ENCODE peak calls at places on chromosomes 7 and 10, in six cellular contexts. P is GM23248, J is neural progenitor cell, X is PC-9, T is GM23338, S is MM.1S. Z is an unnamed sample.

GRCh38 chr7:141027043-141027442 is 12.3 kb upstream of the MRPS33 start:
- DNase-seq in S (no peak), T (peak; percentile 54), P (no peak), J (no peak), X (no peak), Z (no peak)

GRCh38 chr10:79242620-79243152 is 104.6 kb upstream of the PPIF start:
- DNase-seq in J (peak; percentile 88), S (peak; percentile 87), T (peak; percentile 73), X (peak; percentile 72), P (peak; percentile 95), Z (peak; percentile 99)

GRCh38 chr10:126387931-126388911 is at the start of gene ADAM12:
- DNase-seq in T (peak; percentile 68), X (peak; percentile 35), S (no peak), P (peak; percentile 86), J (peak; percentile 61), Z (peak; percentile 32)

GRCh38 chr7:158494162-158494586 is 93.4 kb downstream of the PTPRN2 start:
- DNase-seq in X (no peak), T (no peak), S (no peak), J (peak; percentile 50), P (no peak), Z (peak; percentile 51)

GRCh38 chr7:99253369-99253768 is 19.3 kb upstream of the MYH16 start:
- DNase-seq in T (no peak), P (no peak), X (no peak), S (no peak), J (no peak), Z (no peak)

GRCh38 chr7:106010331-106010730 is 47.3 kb downstream of the CDHR3 start:
- DNase-seq in X (no peak), P (peak; percentile 27), S (no peak), J (no peak), T (no peak), Z (no peak)

GRCh38 chr7:88835147-88835728 is 39.7 kb upstream of the TEX47 start:
- DNase-seq in X (peak; percentile 5), P (peak; percentile 45), S (peak; percentile 65), T (peak; percentile 74), J (peak; percentile 49), Z (peak; percentile 57)

GRCh38 chr7:41451826-41452225 is 251.1 kb downstream of the INHBA start:
- DNase-seq in P (peak; percentile 36), J (no peak), T (no peak), S (no peak), X (no peak), Z (peak; percentile 50)

GRCh38 chr7:157932498-157933218 is 595.9 kb downstream of the DNAJB6 start:
- DNase-seq in P (peak; percentile 41), T (no peak), S (no peak), J (no peak), X (no peak), Z (peak; percentile 59)

GRCh38 chr10:99370993-99371392 is 41.8 kb downstream of the CNNM1 start:
- DNase-seq in J (peak; percentile 55), X (no peak), T (peak; percentile 32), P (peak; percentile 74), S (peak; percentile 67), Z (no peak)

GRCh38 chr7:138091073-138091472 is 14.8 kb downstream of the AKR1D1 start:
- DNase-seq in J (no peak), T (no peak), X (no peak), P (no peak), S (peak; percentile 23), Z (no peak)

GRCh38 chr10:71625445-71626175 is 94.0 kb downstream of the C10orf105 start:
- DNase-seq in P (no peak), T (no peak), X (no peak), J (peak; percentile 56), S (no peak), Z (no peak)

GRCh38 chr7:140333209-140333608 is 65.1 kb downstream of the SLC37A3 start:
- DNase-seq in T (no peak), S (no peak), P (no peak), X (no peak), J (no peak), Z (no peak)

GRCh38 chr10:5945561-5946418 is 31.6 kb downstream of the IL15RA start:
- DNase-seq in P (peak; percentile 88), S (no peak), T (peak; percentile 45), J (no peak), X (no peak), Z (peak; percentile 76)

GRCh38 chr10:5557040-5557721 is 32.4 kb downstream of the CALML3 start:
- DNase-seq in P (no peak), J (no peak), S (no peak), X (no peak), T (no peak), Z (no peak)

GRCh38 chr7:101125989-101126650 is 784 bp upstream of the SERPINE1 start:
- DNase-seq in T (no peak), S (no peak), J (no peak), X (peak; percentile 94), P (peak; percentile 84), Z (no peak)

DNA sequence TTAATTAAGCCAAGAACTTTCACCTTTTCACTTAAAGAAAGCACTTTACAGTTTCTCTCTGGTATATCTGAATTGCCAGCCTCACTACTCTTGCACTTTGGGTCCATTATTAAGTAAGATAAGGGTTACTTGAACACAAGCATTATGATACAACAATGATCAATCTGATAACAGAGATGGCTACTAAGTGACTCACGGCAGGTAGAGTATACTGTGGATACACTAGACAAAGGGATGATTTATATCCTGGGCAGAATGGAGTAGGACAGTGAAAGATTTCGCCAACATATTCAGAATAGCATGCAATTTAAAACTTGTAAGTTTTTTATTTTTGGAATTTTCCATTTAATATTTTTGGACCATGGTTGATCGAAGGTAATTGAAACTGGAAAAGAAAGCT is 34.3 kb upstream of the ITGB8 start:
- DNase-seq in J (no peak), X (no peak), T (no peak), S (no peak), P (no peak), Z (peak; percentile 78)
- H3K4me1 ChIP-seq in J (no peaks in the 10 kb centered on the region), X (peaks cover 15% of the 10 kb centered on the region), T (no peaks in the 10 kb centered on the region), S (peaks cover 21% of the 10 kb centered on the region), P (peaks cover 8% of the 10 kb centered on the region), Z (peaks cover 18% of the 10 kb centered on the region)

GRCh38 chr10:124449170-124450009 is 445 bp downstream of the NKX1-2 start:
- DNase-seq in J (peak; percentile 48), P (peak; percentile 12), T (peak; percentile 60), S (no peak), X (no peak), Z (peak; percentile 39)

GRCh38 chr10:124446830-124447740 is 2.8 kb downstream of the NKX1-2 start:
- DNase-seq in T (peak; percentile 61), P (no peak), X (no peak), J (no peak), S (no peak), Z (no peak)

GRCh38 chr10:124450010-124450782 is at the start of gene NKX1-2:
- DNase-seq in S (no peak), T (peak; percentile 89), X (no peak), J (peak; percentile 93), P (peak; percentile 12), Z (no peak)

GRCh38 chr10:124448696-124449169 is 1.1 kb downstream of the NKX1-2 start:
- DNase-seq in P (no peak), S (no peak), J (peak; percentile 65), T (peak; percentile 79), X (no peak), Z (no peak)

DNA sequence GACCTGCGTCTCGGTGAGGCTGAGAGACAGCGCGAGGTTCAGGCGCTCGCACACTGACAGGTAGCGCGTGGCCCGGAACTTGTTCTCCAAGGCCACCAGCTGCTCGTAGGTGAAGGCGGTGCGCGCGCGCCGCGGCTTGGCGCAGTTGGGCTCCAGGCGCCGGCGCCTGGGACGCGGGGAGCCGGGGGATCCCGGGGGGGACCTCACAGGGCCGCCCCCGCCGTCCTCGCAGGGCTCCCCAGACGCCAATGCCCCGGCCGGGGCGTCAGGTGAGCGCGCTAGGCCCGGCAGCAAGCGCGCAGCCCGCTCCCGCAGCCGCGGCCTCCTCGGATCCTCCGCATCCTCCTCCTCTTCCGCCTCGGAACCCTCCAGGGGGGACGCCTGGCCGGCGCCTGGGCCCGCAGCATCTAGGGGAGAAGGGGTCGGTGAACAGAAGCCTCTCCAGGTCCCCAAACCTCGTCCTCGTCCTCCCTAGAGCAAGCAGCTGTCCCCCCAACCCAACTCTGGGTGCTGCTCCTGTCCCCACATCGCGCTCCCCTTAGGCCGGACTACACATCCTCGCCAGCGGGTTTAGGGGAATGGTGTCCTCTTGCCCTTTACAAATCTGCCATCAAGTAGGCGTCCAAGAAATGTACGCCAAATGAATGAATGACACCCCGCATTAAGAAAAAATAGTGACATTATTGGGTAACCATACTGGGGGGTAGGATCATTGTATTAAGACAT is 1.9 kb downstream of the NKX1-2 start:
- DNase-seq in J (peak; percentile 62), X (no peak), P (peak; percentile 13), S (no peak), T (peak; percentile 84), Z (no peak)
- TF ChIP-seq EZH2 in J (peak; percentile 49), X (no peak), P (peak; percentile 63), S (no peak), T (peak; percentile 48), Z (no peak)

GRCh38 chr7:129851810-129852209 is 101.0 kb downstream of the UBE2H start:
- DNase-seq in J (no peak), P (no peak), X (no peak), T (no peak), S (no peak), Z (no peak)
- H3F3A ChIP-seq in J (no peaks in the 10 kb centered on the region), P (peaks cover 47% of the 10 kb centered on the region), X (peaks cover 57% of the 10 kb centered on the region), T (no peaks in the 10 kb centered on the region), S (no peaks in the 10 kb centered on the region), Z (peaks cover 11% of the 10 kb centered on the region)

GRCh38 chr7:102300643-102301211 is 14.1 kb downstream of the SH2B2 start:
- DNase-seq in T (peak; percentile 94), J (peak; percentile 85), X (no peak), P (no peak), S (no peak), Z (no peak)
- H3K4me1 ChIP-seq in T (peaks cover 8% of the 10 kb centered on the region), J (no peaks in the 10 kb centered on the region), X (no peaks in the 10 kb centered on the region), P (no peaks in the 10 kb centered on the region), S (peaks cover 36% of the 10 kb centered on the region), Z (no peaks in the 10 kb centered on the region)

DNA sequence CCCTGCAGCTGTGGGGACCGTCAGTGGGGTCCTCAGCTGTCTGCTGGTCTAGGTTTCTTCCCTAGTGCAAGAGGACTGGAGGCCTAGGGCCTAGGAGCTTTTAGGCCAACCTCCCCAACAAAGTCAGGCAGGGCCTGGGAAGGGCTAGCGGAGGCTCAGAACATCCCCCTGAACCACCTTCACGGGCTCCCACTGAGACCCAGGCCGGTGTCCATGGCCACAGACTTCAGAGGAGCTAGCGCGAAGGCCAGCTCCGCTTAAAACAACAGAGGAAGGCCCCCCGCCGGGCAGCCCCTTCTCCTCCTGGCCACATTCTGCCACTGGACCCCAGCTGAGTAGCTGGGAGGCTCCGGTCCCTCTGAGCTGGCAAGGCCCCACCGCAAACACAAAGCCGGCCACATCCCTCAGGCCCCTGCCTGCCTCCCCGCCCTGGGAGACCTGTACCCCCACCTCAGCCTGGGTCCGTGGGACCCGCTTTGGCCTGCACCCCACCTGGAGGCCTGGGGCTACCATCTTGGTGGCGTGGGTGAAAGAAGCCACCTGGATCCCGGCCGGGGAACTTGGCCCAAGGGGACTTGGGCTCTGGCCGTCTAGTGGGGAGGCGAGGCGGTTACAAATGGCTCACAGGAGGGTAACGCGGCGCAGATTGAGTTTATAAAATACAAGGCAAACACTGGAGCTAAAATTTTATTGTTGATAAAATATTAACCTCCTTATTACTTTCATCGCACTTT is 5.4 kb upstream of the UNCX start:
- DNase-seq in P (no peak), T (peak; percentile 55), J (peak; percentile 64), X (no peak), S (no peak), Z (no peak)
- TF ChIP-seq EZH2 in P (no peak), T (peak; percentile 80), J (peak; percentile 66), X (no peak), S (no peak), Z (no peak)

Z was measured in PC-3.